ENCODE peak calls at places on chromosomes 3 and 15, in four cellular contexts. X is foreskin fibroblast; V is CD8-positive, alpha-beta T cell; Q is PC-3. C is an unnamed sample.

GRCh38 chr3:27939510-27939909 is 217.4 kb upstream of the EOMES start:
- DNase-seq in X (no peak), V (no peak), Q (no peak), C (no peak)

GRCh38 chr3:27216955-27217552 is 152.1 kb downstream of the NEK10 start:
- DNase-seq in X (peak; percentile 77), V (no peak), Q (peak; percentile 70), C (no peak)

GRCh38 chr15:63896336-63897115 is 62.8 kb upstream of the HERC1 start:
- DNase-seq in X (peak; percentile 77), V (peak; percentile 44), Q (peak; percentile 43), C (no peak)

GRCh38 chr15:80426316-80426715 is 22.1 kb downstream of the ARNT2 start:
- DNase-seq in X (no peak), V (no peak), Q (no peak), C (no peak)

GRCh38 chr3:166829896-166830295 is 550.2 kb downstream of the ZBBX start:
- DNase-seq in X (no peak), V (no peak), Q (peak; percentile 90), C (no peak)

GRCh38 chr3:33826206-33826605 is 27.8 kb downstream of the PDCD6IP start:
- DNase-seq in X (peak; percentile 66), V (no peak), Q (no peak), C (no peak)

GRCh38 chr3:154192225-154192624 is 71.0 kb downstream of the ARHGEF26 start:
- DNase-seq in X (no peak), V (no peak), Q (no peak), C (no peak)

GRCh38 chr3:63727248-63727647 is 74.8 kb downstream of the SNTN start:
- DNase-seq in X (peak; percentile 69), V (no peak), Q (no peak), C (no peak)

GRCh38 chr3:133970916-133971315 is 58.8 kb downstream of the SLCO2A1 start:
- DNase-seq in X (no peak), V (no peak), Q (no peak), C (no peak)

GRCh38 chr3:147298511-147298982 is 107.8 kb downstream of the ZIC4 start:
- DNase-seq in X (peak; percentile 96), V (no peak), Q (peak; percentile 57), C (peak; percentile 61)

GRCh38 chr3:31875437-31875836 is 105.6 kb downstream of the OSBPL10 start:
- DNase-seq in X (no peak), V (no peak), Q (no peak), C (no peak)

DNA sequence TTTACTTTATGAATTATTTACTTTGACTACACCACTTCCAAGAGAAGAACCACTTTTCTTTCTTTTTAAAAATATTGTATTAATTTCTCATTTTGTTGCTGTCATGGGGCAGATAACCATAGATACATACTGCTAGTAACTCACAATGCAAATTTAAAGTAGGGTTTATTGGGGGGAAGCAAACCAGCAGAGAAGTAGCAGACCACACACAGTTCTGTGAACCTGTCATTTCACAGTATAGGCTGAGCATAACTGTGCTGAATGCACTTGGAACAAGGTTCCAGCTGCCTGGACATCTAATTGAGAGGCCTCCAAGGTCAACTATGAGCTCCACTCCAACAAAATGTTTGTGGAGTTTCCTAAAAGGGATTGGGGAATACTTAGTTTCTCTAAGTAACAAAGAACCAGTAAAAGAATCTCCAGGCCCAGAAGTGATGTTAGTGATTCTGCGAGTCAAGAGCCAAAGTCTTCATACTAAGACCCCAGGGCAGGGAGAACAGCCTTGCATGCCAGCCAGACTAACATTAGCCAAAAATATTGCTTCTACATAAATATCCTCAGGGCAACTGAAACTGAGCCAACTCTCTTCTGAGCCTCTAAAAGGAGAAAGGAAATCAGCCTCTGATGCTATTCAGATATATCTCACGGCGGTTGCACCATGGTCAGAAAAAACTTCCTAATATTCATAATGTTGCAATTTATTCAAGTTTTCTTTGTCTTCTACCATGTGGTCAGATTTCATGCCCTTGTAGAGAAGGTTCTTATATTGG is 856.4 kb upstream of the ALCAM start:
- DNase-seq in X (peak; percentile 1), V (no peak), Q (peak; percentile 47), C (no peak)
- H3K4me3 ChIP-seq in X (no peak overlapping the region), V (no peak overlapping the region), Q (no peak overlapping the region), C (no peak overlapping the region)

DNA sequence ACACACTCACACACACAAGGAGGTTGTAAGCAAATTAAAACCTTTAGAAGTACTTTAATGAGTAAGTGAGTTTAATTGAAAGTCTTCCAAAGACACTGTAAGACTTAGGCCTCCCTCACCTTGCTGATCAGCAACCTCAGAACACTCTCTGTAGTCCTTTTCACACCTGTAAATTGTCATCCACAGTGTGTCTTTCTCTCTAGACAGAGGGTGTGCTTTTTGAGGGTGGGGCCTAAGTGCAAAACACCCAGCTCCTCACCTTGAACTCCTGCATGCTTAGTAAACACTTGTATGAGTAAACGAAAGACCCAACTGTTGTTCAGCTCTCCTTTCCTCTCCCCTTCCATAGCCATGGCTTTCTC is 183.2 kb upstream of the IL12A start:
- DNase-seq in X (no peak), V (no peak), Q (no peak), C (no peak)
- TF ChIP-seq CTCF in X (no peak), V (no peak), Q (no peak), C (no peak)

GRCh38 chr15:30001592-30001991 is 81.2 kb upstream of the GOLGA8J start:
- DNase-seq in X (no peak), V (no peak), Q (no peak), C (peak; percentile 13)
- H3K4me3 ChIP-seq in X (no peak overlapping the region), V (no peak overlapping the region), Q (no peak overlapping the region), C (no peak overlapping the region)

GRCh38 chr3:37668431-37668830 is 193.2 kb upstream of the CTDSPL start:
- DNase-seq in X (peak; percentile 20), V (no peak), Q (no peak), C (no peak)

GRCh38 chr3:37667359-37667758 is 194.3 kb upstream of the CTDSPL start:
- DNase-seq in X (no peak), V (no peak), Q (no peak), C (no peak)

GRCh38 chr3:37666618-37667017 is 195.1 kb upstream of the CTDSPL start:
- DNase-seq in X (no peak), V (no peak), Q (no peak), C (no peak)

GRCh38 chr3:37671000-37671483 is 190.6 kb upstream of the CTDSPL start:
- DNase-seq in X (peak; percentile 45), V (no peak), Q (no peak), C (no peak)

GRCh38 chr3:37668831-37669610 is 192.7 kb upstream of the CTDSPL start:
- DNase-seq in X (no peak), V (no peak), Q (no peak), C (no peak)
- TF ChIP-seq CTCF in X (no peak), V (no peak), Q (no peak), C (no peak)

DNA sequence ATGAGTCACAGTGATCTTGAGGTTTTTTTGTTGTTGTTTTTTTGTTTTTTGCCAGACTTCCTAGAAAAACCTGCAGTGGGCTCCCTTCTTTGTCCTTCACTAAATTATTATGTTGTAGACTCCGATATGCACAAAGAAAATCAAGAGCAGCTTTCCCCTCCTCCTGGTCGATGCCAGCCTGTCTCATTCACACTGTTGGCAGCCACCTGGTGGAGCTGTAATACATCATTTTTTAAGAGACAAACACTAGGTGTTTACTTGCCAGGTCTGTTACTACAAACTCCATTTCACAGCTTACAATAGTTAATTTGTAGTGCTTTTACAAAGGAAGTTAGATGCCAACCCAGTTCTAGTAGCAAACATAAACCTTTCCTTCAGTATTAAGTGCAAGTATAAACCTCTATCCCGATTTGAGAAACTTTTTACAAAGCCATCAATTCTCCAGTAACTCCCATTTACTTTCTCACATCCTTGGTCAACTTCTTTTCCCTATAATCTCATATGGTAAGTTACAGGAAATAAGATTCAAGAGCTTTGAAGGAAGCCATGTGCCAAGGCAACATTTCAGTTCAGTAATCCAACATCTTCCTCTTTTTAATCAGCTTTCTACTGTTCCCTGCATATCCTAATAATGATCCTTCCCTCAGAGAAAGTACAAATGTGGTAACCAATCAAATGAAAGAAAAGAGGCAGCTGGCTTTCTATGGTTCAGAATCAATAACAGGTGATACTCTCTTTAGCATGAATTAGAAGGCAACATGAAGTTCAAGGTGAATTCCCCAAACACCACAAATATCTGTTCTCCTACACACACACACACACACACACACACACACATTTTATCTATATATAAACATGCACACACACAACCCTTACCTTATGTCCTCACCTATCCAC is 14.0 kb downstream of the AAGAB start:
- DNase-seq in X (no peak), V (peak; percentile 21), Q (peak; percentile 40), C (no peak)
- H3K4me3 ChIP-seq in X (no peak overlapping the region), V (no peak overlapping the region), Q (no peak overlapping the region), C (no peak overlapping the region)

GRCh38 chr3:192212335-192212734 is 515.0 kb downstream of the FGF12 start:
- DNase-seq in X (no peak), V (no peak), Q (no peak), C (no peak)
- TF ChIP-seq CTCF in X (no peak), V (no peak), Q (peak; percentile 37), C (peak; percentile 47)

DNA sequence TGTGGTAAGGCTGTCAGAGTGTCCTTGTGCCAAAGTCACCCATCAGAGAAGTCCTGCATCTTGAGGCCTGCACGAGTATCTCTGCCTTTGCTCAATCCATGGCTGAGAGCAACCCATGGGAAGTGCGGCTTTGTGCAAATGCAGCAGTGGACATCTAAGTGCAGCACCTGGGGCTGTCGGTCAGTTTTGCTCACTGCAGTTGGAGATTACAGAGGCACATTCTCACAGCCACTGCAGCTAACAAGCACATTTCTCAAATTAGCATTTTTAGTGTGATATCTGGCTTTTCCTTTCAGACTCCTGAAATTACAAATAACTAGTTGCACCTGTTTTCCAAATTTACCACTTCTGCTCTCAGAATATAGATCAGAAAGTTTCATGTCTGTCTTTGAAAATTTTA is 81.5 kb upstream of the DAZL start:
- DNase-seq in X (no peak), V (no peak), Q (no peak), C (no peak)
- H3K4me3 ChIP-seq in X (no peak overlapping the region), V (no peak overlapping the region), Q (no peak overlapping the region), C (no peak overlapping the region)

GRCh38 chr3:99863002-99863401 is 45.3 kb downstream of the CMSS1 start:
- DNase-seq in X (no peak), V (no peak), Q (no peak), C (no peak)
- TF ChIP-seq CTCF in X (no peak), V (no peak), Q (no peak), C (no peak)

C was measured in retinal pigment epithelial cell.